ENCODE peak calls at places on chromosomes 4 and X, in seven cellular contexts. H is colonic mucosa, U is heart left ventricle, C is tibial nerve, W is islet precursor cell, A is occipital lobe, J is HCEC 1CT. N is an unnamed sample.

GRCh38 chrX:151081016-151081415 is 95.4 kb upstream of the GPR50 start:
- DNase-seq in A (no peak), J (no peak), H (no peak), W (peak), U (no peak), C (no peak), N (no peak)

GRCh38 chr4:82900016-82900334 is 560 bp upstream of the THAP9 start:
- DNase-seq in U (no peak), J (no peak), C (no peak), H (no peak), A (no peak), W (no peak), N (peak)

GRCh38 chr4:15322016-15322415 is 105.8 kb upstream of the C1QTNF7 start:
- DNase-seq in W (no peak), H (no peak), A (no peak), U (no peak), C (no peak), J (no peak), N (no peak)

GRCh38 chrX:9729161-9729885 is 36.3 kb downstream of the GPR143 start:
- DNase-seq in C (no peak), U (no peak), J (no peak), W (no peak), H (no peak), A (no peak), N (peak)

GRCh38 chr4:4226606-4227438 is at the start of gene OTOP1:
- DNase-seq in A (no peak), U (no peak), C (no peak), J (no peak), H (no peak), W (no peak), N (no peak)

GRCh38 chr4:7522452-7522851 is 87.7 kb upstream of the PSAPL1 start:
- DNase-seq in C (no peak), W (no peak), H (no peak), U (no peak), A (no peak), J (no peak), N (no peak)

GRCh38 chr4:148790246-148790645 is 348.0 kb upstream of the NR3C2 start:
- DNase-seq in J (no peak), W (no peak), C (no peak), A (peak), H (no peak), U (no peak), N (no peak)

GRCh38 chrX:3295731-3296130 is 50.7 kb downstream of the MXRA5 start:
- DNase-seq in W (peak), C (no peak), J (no peak), U (no peak), A (no peak), H (peak), N (peak)

GRCh38 chr4:5361968-5362367 is 310.7 kb downstream of the STK32B start:
- DNase-seq in W (peak), A (no peak), U (no peak), C (no peak), H (no peak), J (no peak), N (peak)

GRCh38 chr4:73730292-73730691 is 10.1 kb upstream of the CXCL8 start:
- DNase-seq in H (no peak), C (no peak), W (no peak), A (no peak), U (no peak), J (no peak), N (peak)

GRCh38 chr4:122542411-122543236 is 78.2 kb downstream of the IL21 start:
- DNase-seq in H (no peak), U (no peak), A (no peak), C (no peak), W (no peak), J (peak), N (peak)

GRCh38 chr4:25107827-25108516 is 52.3 kb downstream of the SEPSECS start:
- DNase-seq in J (no peak), W (no peak), A (no peak), U (peak), C (no peak), H (no peak), N (no peak)

GRCh38 chrX:118074086-118074485 is 42.5 kb downstream of the KLHL13 start:
- DNase-seq in W (no peak), C (no peak), J (no peak), A (no peak), H (no peak), U (no peak), N (no peak)

GRCh38 chr4:186723207-186724047 is at the start of gene FAT1:
- DNase-seq in A (no peak), W (peak), J (peak), U (peak), C (peak), H (peak), N (peak)

GRCh38 chr4:63222466-63222865 is 1186.8 kb downstream of the TECRL start:
- DNase-seq in A (no peak), C (no peak), U (no peak), J (no peak), W (no peak), H (no peak), N (no peak)

GRCh38 chrX:107154787-107155620 is 36.4 kb upstream of the RBM41 start:
- DNase-seq in A (no peak), U (no peak), W (peak), H (no peak), J (no peak), C (no peak), N (peak)

GRCh38 chrX:45009371-45010000 is 136.5 kb downstream of the KDM6A start:
- DNase-seq in C (no peak), A (no peak), U (no peak), H (no peak), W (peak), J (peak), N (peak)

GRCh38 chrX:110310000-110310790 is 7.7 kb downstream of the AMMECR1 start:
- DNase-seq in J (no peak), U (no peak), A (no peak), H (no peak), W (no peak), C (no peak), N (no peak)

GRCh38 chr4:141459020-141459419 is 177.4 kb upstream of the IL15 start:
- DNase-seq in U (no peak), H (no peak), A (no peak), C (no peak), W (no peak), J (no peak), N (no peak)

GRCh38 chrX:119516157-119516702 is 48.0 kb downstream of the SLC25A5 start:
- DNase-seq in W (peak), C (peak), J (peak), H (peak), A (no peak), U (peak), N (peak)

GRCh38 chr4:105496899-105497298 is 23.0 kb upstream of the PPA2 start:
- DNase-seq in H (no peak), W (no peak), C (no peak), J (no peak), A (no peak), U (no peak), N (no peak)

GRCh38 chrX:150690126-150690525 is 3.1 kb upstream of the MTMR1 start:
- DNase-seq in H (no peak), U (no peak), C (no peak), W (no peak), A (no peak), J (peak), N (peak)

GRCh38 chr4:25376754-25377571 is at the start of gene ANAPC4:
- DNase-seq in U (peak), H (peak), W (peak), C (peak), J (peak), A (peak), N (peak)

GRCh38 chrX:44974462-44974861 is 101.5 kb downstream of the KDM6A start:
- DNase-seq in C (no peak), H (no peak), A (no peak), J (peak), W (no peak), U (no peak), N (peak)

GRCh38 chr4:33060873-33061542 is 2340.8 kb downstream of the PCDH7 start:
- DNase-seq in J (no peak), C (peak), W (peak), A (peak), H (peak), U (no peak), N (peak)

GRCh38 chr4:142815834-142816233 is 30.3 kb downstream of the INPP4B start:
- DNase-seq in U (no peak), A (no peak), J (peak), C (peak), H (no peak), W (peak), N (peak)

GRCh38 chrX:22534643-22535042 is 261.9 kb downstream of the CBLL2 start:
- DNase-seq in J (peak), C (no peak), W (no peak), U (peak), H (no peak), A (no peak), N (peak)

GRCh38 chr4:67853336-67853735 is 30.5 kb downstream of the TMPRSS11D start:
- DNase-seq in U (no peak), H (no peak), J (no peak), C (no peak), A (no peak), W (no peak), N (no peak)

GRCh38 chr4:187499961-187500360 is 495.6 kb upstream of the ZFP42 start:
- DNase-seq in W (no peak), H (no peak), A (no peak), C (no peak), J (no peak), U (no peak), N (no peak)

GRCh38 chr4:53055274-53055673 is 193.2 kb downstream of the RASL11B start:
- DNase-seq in U (no peak), A (no peak), C (no peak), H (no peak), J (peak), W (no peak), N (peak)

GRCh38 chr4:37770016-37770415 is 56.5 kb upstream of the PGM2 start:
- DNase-seq in H (no peak), A (no peak), J (no peak), U (no peak), C (no peak), W (no peak), N (peak)

N was measured in ELR.